ENCODE peak calls at places on chromosomes 13 and 19, in four cellular contexts. P is GM12878, E is HepG2, W is K562. H is an unnamed sample.
A peak's percentile ranks its signal among the peaks of the same experiment; 100 is the strongest.

GRCh38 chr19:22332924-22333323 is 46.7 kb downstream of the ZNF729 start:
- DNase-seq in W (no peak), P (no peak), E (no peak), H (no peak)

GRCh38 chr19:55474269-55475265 is 1.9 kb upstream of the ZNF628 start:
- DNase-seq in P (no peak), E (no peak), W (no peak), H (no peak)

GRCh38 chr13:21069561-21070004 is 8.2 kb upstream of the LATS2 start:
- DNase-seq in P (no peak), W (no peak), E (peak; percentile 63), H (peak; percentile 85)

GRCh38 chr19:55070755-55071502 is 4.7 kb upstream of the EPS8L1 start:
- DNase-seq in P (no peak), E (no peak), W (peak; percentile 57), H (peak; percentile 81)

GRCh38 chr19:7230826-7231225 is 63.4 kb downstream of the INSR start:
- DNase-seq in E (no peak), P (no peak), W (no peak), H (no peak)

GRCh38 chr13:113631341-113632095 is 26.5 kb downstream of the ATP4B start:
- DNase-seq in E (no peak), W (no peak), P (no peak), H (no peak)

GRCh38 chr13:114025432-114026127 is 51.7 kb upstream of the C13orf46 start:
- DNase-seq in E (no peak), W (peak; percentile 12), P (no peak), H (no peak)

GRCh38 chr19:16628183-16628983 is at the start of gene MED26:
- DNase-seq in W (peak; percentile 99), E (peak; percentile 86), P (peak; percentile 53), H (peak; percentile 89)

GRCh38 chr19:8334458-8335342 is 8.4 kb downstream of the KANK3 start:
- DNase-seq in W (no peak), P (no peak), E (peak; percentile 27), H (peak; percentile 76)

GRCh38 chr13:48891586-48891985 is 84.1 kb upstream of the FNDC3A start:
- DNase-seq in E (peak; percentile 20), W (no peak), P (no peak), H (no peak)

GRCh38 chr19:32351807-32352630 is 6.6 kb downstream of the ZNF507 start:
- DNase-seq in E (no peak), P (no peak), W (no peak), H (no peak)

GRCh38 chr13:97967948-97968347 is 14.5 kb downstream of the IPO5 start:
- DNase-seq in W (no peak), P (no peak), E (no peak), H (no peak)

GRCh38 chr13:33153421-33154381 is 131.9 kb downstream of the STARD13 start:
- DNase-seq in E (peak; percentile 10), W (no peak), P (no peak), H (no peak)

GRCh38 chr19:47752440-47753211 is 7.3 kb downstream of the NOP53 start:
- DNase-seq in P (no peak), E (no peak), W (no peak), H (no peak)

GRCh38 chr19:10086904-10087256 is 763 bp downstream of the SHFL start:
- DNase-seq in W (peak; percentile 27), P (no peak), E (no peak), H (no peak)

GRCh38 chr19:40089462-40089861 is 1.3 kb downstream of the ZNF780A start:
- DNase-seq in P (no peak), W (no peak), E (no peak), H (no peak)

GRCh38 chr13:50687545-50687944 is 155.9 kb downstream of the DLEU7 start:
- DNase-seq in W (no peak), E (no peak), P (no peak), H (no peak)

GRCh38 chr19:9075064-9075964 is 11.5 kb upstream of the OR1M1 start:
- DNase-seq in W (peak; percentile 96), E (peak; percentile 65), P (no peak), H (peak; percentile 97)

GRCh38 chr19:4415352-4415751 is 12.9 kb downstream of the CHAF1A start:
- DNase-seq in P (no peak), W (no peak), E (no peak), H (no peak)

GRCh38 chr19:1020868-1021425 is at the start of gene TMEM259:
- DNase-seq in W (peak; percentile 96), E (peak; percentile 92), P (peak; percentile 92), H (peak; percentile 96)

GRCh38 chr13:95354680-95355487 is 53.6 kb upstream of the ABCC4 start:
- DNase-seq in P (no peak), W (no peak), E (peak; percentile 8), H (no peak)

GRCh38 chr19:3275583-3276340 is 51.3 kb downstream of the CELF5 start:
- DNase-seq in E (peak; percentile 77), W (peak; percentile 100), P (peak; percentile 23), H (peak; percentile 94)

GRCh38 chr19:10762656-10763055 is 44.8 kb downstream of the DNM2 start:
- DNase-seq in E (no peak), P (no peak), W (no peak), H (peak; percentile 54)

GRCh38 chr19:2429917-2430570 is 2.7 kb upstream of the TIMM13 start:
- DNase-seq in W (no peak), E (no peak), P (no peak), H (no peak)

GRCh38 chr13:104832265-104832664 is 1703.2 kb downstream of the EFNB2 start:
- DNase-seq in E (no peak), P (no peak), W (no peak), H (no peak)

GRCh38 chr13:60679131-60679530 is 282.1 kb downstream of the TDRD3 start:
- DNase-seq in E (no peak), W (no peak), P (no peak), H (no peak)

GRCh38 chr19:41541990-41542584 is 33.9 kb upstream of the CEACAM21 start:
- DNase-seq in W (peak; percentile 47), P (no peak), E (peak; percentile 31), H (peak; percentile 69)

GRCh38 chr19:3321696-3322095 is 44.7 kb upstream of the NFIC start:
- DNase-seq in W (no peak), E (no peak), P (no peak), H (no peak)

GRCh38 chr19:13164370-13165090 is 14.3 kb downstream of the IER2 start:
- DNase-seq in P (no peak), W (peak; percentile 53), E (peak; percentile 89), H (peak; percentile 91)

GRCh38 chr19:13165091-13165997 is 15.1 kb downstream of the IER2 start:
- DNase-seq in E (no peak), P (no peak), W (no peak), H (peak; percentile 24)

GRCh38 chr19:13160557-13160956 is 10.3 kb downstream of the IER2 start:
- DNase-seq in W (no peak), E (no peak), P (no peak), H (peak; percentile 63)

GRCh38 chr19:13162749-13163608 is 12.8 kb downstream of the IER2 start:
- DNase-seq in E (peak; percentile 98), P (peak; percentile 80), W (peak; percentile 94), H (peak; percentile 99)

DNA sequence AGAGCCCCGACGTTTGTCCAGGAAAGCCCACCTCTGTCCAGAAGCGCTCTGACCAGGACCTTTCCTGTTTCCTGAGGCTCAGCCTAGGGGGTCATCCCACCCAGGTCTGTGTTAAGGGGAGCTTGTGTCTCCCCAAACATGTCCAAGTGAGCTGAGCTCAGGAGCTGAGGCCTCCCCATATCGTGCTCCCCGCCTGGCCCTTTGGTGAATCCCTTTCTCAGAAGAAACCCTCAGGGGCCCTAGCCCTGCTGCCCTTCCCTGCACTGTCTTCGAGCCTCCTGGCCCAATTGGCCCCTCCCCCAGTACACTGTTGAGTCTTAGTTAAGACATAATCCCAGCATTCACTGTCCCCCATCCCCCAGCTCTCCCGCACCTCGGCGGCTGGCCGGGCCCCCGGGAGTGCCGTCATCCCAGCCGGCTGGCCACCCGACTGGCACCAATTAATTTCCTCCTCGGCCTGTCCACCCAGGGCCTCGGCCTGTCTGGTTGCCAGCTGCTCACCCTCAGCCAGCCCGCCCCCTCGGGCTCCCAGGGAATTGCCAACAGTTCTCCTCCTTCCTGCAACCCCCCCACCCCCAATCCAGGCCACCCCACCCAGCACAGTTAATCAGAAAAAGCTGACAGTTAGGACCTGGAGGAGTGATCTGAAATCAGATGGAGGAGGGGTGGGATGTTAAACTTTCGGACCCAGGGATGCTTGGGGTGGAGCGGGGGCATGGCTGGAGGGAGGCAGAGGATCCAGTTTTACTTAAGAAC is 13.6 kb downstream of the IER2 start:
- DNase-seq in E (peak; percentile 60), W (peak; percentile 82), P (no peak), H (no peak)
- TF ChIP-seq ESRRA in E (no peak), W (no peak), P (no peak), H (no peak)

GRCh38 chr13:41513600-41513999 is 56.2 kb downstream of the RGCC start:
- DNase-seq in E (no peak), W (no peak), P (no peak), H (no peak)

GRCh38 chr13:41514853-41515395 is 57.6 kb downstream of the RGCC start:
- DNase-seq in E (no peak), P (no peak), W (no peak), H (no peak)

GRCh38 chr13:41516166-41516565 is 58.8 kb downstream of the RGCC start:
- DNase-seq in P (no peak), W (no peak), E (no peak), H (no peak)

GRCh38 chr13:41515491-41516139 is 58.3 kb downstream of the RGCC start:
- DNase-seq in E (no peak), P (no peak), W (no peak), H (no peak)

DNA sequence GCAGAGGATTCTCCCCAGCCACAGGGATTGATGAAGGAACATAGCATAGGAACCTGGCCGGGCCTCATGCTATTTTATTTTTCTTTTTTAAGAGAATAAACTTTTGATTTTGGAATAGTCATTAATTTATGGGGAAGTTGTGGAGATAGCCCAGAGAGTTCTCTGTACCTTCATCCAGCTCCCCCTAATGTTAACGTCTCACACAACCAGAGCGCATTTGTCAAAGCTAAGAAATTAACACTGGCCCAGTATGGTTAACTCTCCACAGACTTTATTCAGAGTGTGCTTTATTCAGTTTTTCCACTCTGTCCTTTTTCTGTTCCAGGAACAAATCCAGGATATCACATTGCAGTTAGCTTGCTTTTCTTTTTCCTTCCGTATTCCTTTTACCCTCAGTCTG is 59.4 kb downstream of the RGCC start:
- DNase-seq in E (no peak), W (no peak), P (no peak), H (no peak)
- TF ChIP-seq BHLHE40 in E (no peak), W (no peak), P (no peak), H (no peak)

GRCh38 chr13:44306401-44307192 is 67.0 kb upstream of the SERP2 start:
- DNase-seq in P (no peak), W (no peak), E (no peak), H (peak; percentile 94)
- TF ChIP-seq ESRRA in P (no peak), W (no peak), E (no peak), H (no peak)

GRCh38 chr19:51253088-51253806 is 2.4 kb downstream of the SIGLECL1 start:
- DNase-seq in E (no peak), P (no peak), W (no peak), H (no peak)

GRCh38 chr19:51250786-51251452 is at the start of gene SIGLECL1:
- DNase-seq in W (peak; percentile 22), E (no peak), P (no peak), H (no peak)

GRCh38 chr19:51256053-51256682 is 5.3 kb downstream of the SIGLECL1 start:
- DNase-seq in P (no peak), W (no peak), E (no peak), H (no peak)

GRCh38 chr19:51247972-51248371 is 2.9 kb upstream of the SIGLECL1 start:
- DNase-seq in W (no peak), P (no peak), E (no peak), H (no peak)

DNA sequence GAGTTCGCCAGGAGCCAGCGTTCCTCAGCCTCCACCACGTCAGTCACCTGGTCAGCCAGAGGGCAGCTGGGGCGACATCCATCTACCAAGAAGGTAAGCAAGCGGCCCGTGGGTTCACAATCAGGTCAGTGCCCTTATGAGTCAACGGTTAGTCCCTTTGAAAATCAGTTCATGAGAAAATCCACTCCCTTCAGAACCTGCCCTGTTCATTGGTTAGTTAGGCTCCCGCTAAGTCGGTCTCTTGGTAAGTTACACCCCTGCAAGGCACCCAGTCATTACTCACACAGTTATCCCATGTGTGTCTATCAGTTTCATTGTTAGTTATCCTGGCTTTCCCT is 542 bp downstream of the SIGLECL1 start:
- DNase-seq in E (no peak), W (no peak), P (no peak), H (peak; percentile 12)
- TF ChIP-seq BHLHE40 in E (no peak), W (no peak), P (no peak), H (no peak)

H was measured in A549.